ENCODE peak calls at places on chromosomes 4 and X, in eight cellular contexts. W is CD4-positive, CD25-positive, alpha-beta regulatory T cell; X is breast epithelium; D is pancreas; J is right lobe of liver; S is body of pancreas; E is heart left ventricle; Z is upper lobe of right lung. B is an unnamed sample.

GRCh38 chr4:5893013-5893580 is at the start of gene CRMP1:
- DNase-seq in W (no peak), X (no peak), D (no peak), J (no peak), S (no peak), E (no peak), Z (no peak), B (no peak)

GRCh38 chr4:76208005-76208765 is 5.4 kb downstream of the SCARB2 start:
- DNase-seq in W (no peak), X (peak; percentile 63), D (peak; percentile 85), J (peak; percentile 90), S (peak; percentile 85), E (peak; percentile 86), Z (peak; percentile 78), B (peak; percentile 83)

GRCh38 chrX:110561036-110561435 is 202.4 kb downstream of the RTL9 start:
- DNase-seq in W (no peak), X (no peak), D (no peak), J (no peak), S (no peak), E (no peak), Z (no peak), B (no peak)

GRCh38 chr4:122728781-122729330 is 3.6 kb upstream of the BBS12 start:
- DNase-seq in W (no peak), X (no peak), D (no peak), J (no peak), S (no peak), E (no peak), Z (no peak), B (no peak)

GRCh38 chr4:106583567-106583966 is 215.0 kb upstream of the GIMD1 start:
- DNase-seq in W (no peak), X (no peak), D (no peak), J (no peak), S (no peak), E (no peak), Z (no peak), B (no peak)

GRCh38 chrX:149267878-149268813 is 237.0 kb downstream of the IDS start:
- DNase-seq in W (no peak), X (no peak), D (no peak), J (no peak), S (no peak), E (no peak), Z (no peak), B (no peak)

GRCh38 chr4:100852326-100852725 is 334.5 kb upstream of the EMCN start:
- DNase-seq in W (no peak), X (no peak), D (no peak), J (no peak), S (no peak), E (no peak), Z (no peak), B (no peak)

GRCh38 chr4:138334346-138335016 is 92.3 kb upstream of the SLC7A11 start:
- DNase-seq in W (no peak), X (no peak), D (peak; percentile 49), J (no peak), S (peak; percentile 65), E (no peak), Z (no peak), B (no peak)

GRCh38 chrX:115562492-115562872 is 1.5 kb downstream of the PLS3 start:
- DNase-seq in W (no peak), X (no peak), D (no peak), J (no peak), S (no peak), E (no peak), Z (no peak), B (no peak)

GRCh38 chr4:10354225-10354624 is 103.0 kb downstream of the ZNF518B start:
- DNase-seq in W (no peak), X (no peak), D (no peak), J (no peak), S (no peak), E (no peak), Z (no peak), B (no peak)

DNA sequence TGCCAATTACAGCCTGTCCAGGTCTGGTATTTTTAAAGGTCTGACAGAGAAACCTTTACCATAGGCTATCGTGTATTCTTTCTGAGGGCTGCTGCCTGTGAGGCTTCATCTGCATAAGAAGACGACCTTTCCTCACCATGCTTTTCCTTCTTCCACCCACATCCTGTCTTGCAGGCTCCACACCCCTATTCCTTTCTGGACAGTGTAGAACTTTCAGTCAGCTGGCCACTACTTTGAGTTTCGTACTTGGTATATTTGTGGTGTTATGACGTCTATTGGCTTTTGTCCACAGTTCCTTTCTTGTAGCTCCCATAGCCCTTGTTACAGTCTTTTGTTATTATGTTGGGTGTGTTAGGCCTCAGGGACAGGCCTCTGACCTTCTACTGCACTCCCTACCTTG is 311.4 kb downstream of the RAPGEF2 start:
- DNase-seq in W (no peak), X (no peak), D (no peak), J (no peak), S (no peak), E (no peak), Z (no peak), B (no peak)
- H3K27me3 ChIP-seq in W (no peaks in the 10 kb centered on the region), X (no peaks in the 10 kb centered on the region), D (no peaks in the 10 kb centered on the region), J (no peaks in the 10 kb centered on the region), S (no peaks in the 10 kb centered on the region), E (no peaks in the 10 kb centered on the region), Z (no peaks in the 10 kb centered on the region), B (no peaks in the 10 kb centered on the region)

GRCh38 chrX:48997455-48997854 is 4.6 kb downstream of the GRIPAP1 start:
- DNase-seq in W (no peak), X (no peak), D (no peak), J (no peak), S (no peak), E (no peak), Z (no peak), B (no peak)
- H3K27me3 ChIP-seq in W (no peaks in the 10 kb centered on the region), X (peaks cover 3% of the 10 kb centered on the region), D (no peaks in the 10 kb centered on the region), J (no peaks in the 10 kb centered on the region), S (no peaks in the 10 kb centered on the region), E (no peaks in the 10 kb centered on the region), Z (no peaks in the 10 kb centered on the region), B (no peaks in the 10 kb centered on the region)

GRCh38 chr4:186698028-186698427 is 25.6 kb downstream of the FAT1 start:
- DNase-seq in W (no peak), X (no peak), D (no peak), J (no peak), S (no peak), E (no peak), Z (no peak), B (no peak)

GRCh38 chr4:186698525-186698924 is 25.1 kb downstream of the FAT1 start:
- DNase-seq in W (no peak), X (no peak), D (no peak), J (no peak), S (no peak), E (no peak), Z (no peak), B (no peak)

GRCh38 chr4:186700746-186701145 is 22.9 kb downstream of the FAT1 start:
- DNase-seq in W (no peak), X (no peak), D (no peak), J (no peak), S (no peak), E (peak; percentile 91), Z (no peak), B (no peak)

GRCh38 chr4:186699881-186700397 is 23.7 kb downstream of the FAT1 start:
- DNase-seq in W (no peak), X (no peak), D (no peak), J (no peak), S (no peak), E (no peak), Z (no peak), B (no peak)

GRCh38 chr4:186699298-186699697 is 24.4 kb downstream of the FAT1 start:
- DNase-seq in W (no peak), X (no peak), D (peak; percentile 64), J (no peak), S (peak; percentile 62), E (no peak), Z (no peak), B (no peak)
- H3K27me3 ChIP-seq in W (no peaks in the 10 kb centered on the region), X (no peaks in the 10 kb centered on the region), D (no peaks in the 10 kb centered on the region), J (no peaks in the 10 kb centered on the region), S (no peaks in the 10 kb centered on the region), E (no peaks in the 10 kb centered on the region), Z (no peaks in the 10 kb centered on the region), B (no peaks in the 10 kb centered on the region)

DNA sequence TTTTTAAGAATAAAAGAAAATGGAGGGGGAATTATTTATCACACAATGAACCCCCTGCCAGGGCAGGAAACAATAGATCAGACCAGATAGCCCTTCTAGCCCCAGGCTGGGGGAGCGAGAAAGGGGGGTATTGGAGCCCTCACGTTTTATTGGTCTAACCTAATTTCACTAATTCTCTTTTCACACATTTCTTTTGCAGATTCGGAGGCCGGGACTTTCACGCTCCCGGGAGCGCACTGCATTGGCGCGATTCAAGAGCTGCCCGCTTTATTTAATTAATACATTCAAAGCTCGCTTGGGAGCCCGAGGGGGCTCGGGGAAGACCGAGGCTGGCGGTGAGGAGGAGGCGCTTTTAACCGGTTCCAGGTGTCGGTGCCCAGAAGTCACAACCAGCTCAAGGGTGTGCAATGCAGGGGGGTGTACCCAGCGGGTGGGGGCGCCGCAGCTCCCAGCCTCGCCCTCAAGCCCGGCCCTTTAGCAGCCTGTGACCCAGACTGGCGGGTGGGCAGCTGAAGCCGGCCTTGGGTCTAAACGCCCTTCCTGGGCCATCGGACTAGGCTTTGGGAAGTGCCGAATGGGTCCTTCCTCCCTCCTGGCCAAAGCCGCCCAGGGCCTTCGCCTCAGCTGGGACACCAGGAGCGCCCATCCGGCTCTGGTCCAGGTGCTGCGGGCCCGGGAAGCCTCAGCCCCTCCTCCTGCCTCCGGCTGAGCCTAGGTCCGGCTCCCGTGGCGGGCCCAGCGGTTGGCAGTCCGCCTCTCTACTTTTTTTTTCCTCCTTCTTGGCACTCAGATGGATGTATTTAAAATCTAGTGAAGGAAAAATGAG is 5.3 kb downstream of the NEUROG2 start:
- DNase-seq in W (no peak), X (no peak), D (no peak), J (no peak), S (no peak), E (no peak), Z (no peak), B (no peak)
- H3K27me3 ChIP-seq in W (peaks cover 50% of the 10 kb centered on the region), X (no peaks in the 10 kb centered on the region), D (peaks cover 15% of the 10 kb centered on the region), J (peaks cover 6% of the 10 kb centered on the region), S (peaks cover 44% of the 10 kb centered on the region), E (peaks cover 99% of the 10 kb centered on the region), Z (peaks cover 98% of the 10 kb centered on the region), B (peaks cover 94% of the 10 kb centered on the region)

DNA sequence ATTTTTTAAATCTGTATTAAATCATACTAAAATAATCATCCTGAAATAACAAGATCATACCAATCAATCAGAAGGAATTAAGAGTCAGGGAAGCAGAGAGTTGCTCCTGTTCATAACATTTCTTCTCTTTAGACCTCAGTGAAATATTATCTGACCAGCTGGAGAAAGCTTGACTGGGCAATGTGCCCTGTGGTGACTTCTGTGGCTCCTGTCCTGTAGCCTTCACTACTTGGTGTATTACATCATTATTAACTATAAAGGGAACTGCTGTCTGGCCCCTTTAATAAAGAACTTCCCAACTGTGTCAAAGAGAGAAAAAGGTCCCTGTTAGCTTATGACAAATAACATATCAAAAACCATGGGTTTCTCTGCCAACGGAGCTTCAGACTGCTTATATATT is 18.0 kb downstream of the OPHN1 start:
- DNase-seq in W (no peak), X (no peak), D (peak; percentile 17), J (no peak), S (no peak), E (peak; percentile 67), Z (no peak), B (peak; percentile 54)
- H3K27me3 ChIP-seq in W (no peaks in the 10 kb centered on the region), X (no peaks in the 10 kb centered on the region), D (no peaks in the 10 kb centered on the region), J (no peaks in the 10 kb centered on the region), S (no peaks in the 10 kb centered on the region), E (no peaks in the 10 kb centered on the region), Z (no peaks in the 10 kb centered on the region), B (no peaks in the 10 kb centered on the region)

B was measured in gastrocnemius medialis.